ENCODE peak calls at places on chromosomes 2 and 18, in four cellular contexts. N is GM12878, Q is HL-60, J is K562. P is an unnamed sample.

GRCh38 chr2:193584001-193584400 is 1389.3 kb upstream of the TMEFF2 start:
- DNase-seq in N (no peak), Q (no peak), J (no peak), P (no peak)

GRCh38 chr2:230067990-230068657 is 600 bp downstream of the SLC16A14 start:
- DNase-seq in N (no peak), Q (peak; percentile 25), J (no peak), P (peak; percentile 52)

GRCh38 chr2:3642521-3643215 is 15.3 kb upstream of the ALLC start:
- DNase-seq in N (no peak), Q (no peak), J (no peak), P (no peak)

GRCh38 chr2:96354492-96354891 is 18.9 kb downstream of the NCAPH start:
- DNase-seq in N (no peak), Q (no peak), J (no peak), P (no peak)

GRCh38 chr2:201827621-201828020 is 21.3 kb downstream of the CDK15 start:
- DNase-seq in N (no peak), Q (no peak), J (no peak), P (no peak)

GRCh38 chr2:71833855-71834554 is 313.7 kb downstream of the CYP26B1 start:
- DNase-seq in N (no peak), Q (no peak), J (no peak), P (no peak)

GRCh38 chr2:219071189-219071816 is 10.6 kb upstream of the IHH start:
- DNase-seq in N (no peak), Q (no peak), J (no peak), P (no peak)

GRCh38 chr2:220275454-220275853 is 648.0 kb downstream of the SLC4A3 start:
- DNase-seq in N (no peak), Q (no peak), J (no peak), P (no peak)

GRCh38 chr2:176967911-176968451 is 244.6 kb upstream of the HNRNPA3 start:
- DNase-seq in N (peak; percentile 5), Q (no peak), J (no peak), P (peak; percentile 0)

GRCh38 chr2:113716291-113716690 is 40.2 kb downstream of the SLC35F5 start:
- DNase-seq in N (no peak), Q (no peak), J (no peak), P (no peak)

GRCh38 chr2:146852661-146853060 is 992.2 kb upstream of the ACVR2A start:
- DNase-seq in N (no peak), Q (no peak), J (no peak), P (no peak)

GRCh38 chr2:96552284-96553175 is 16.0 kb downstream of the ARID5A start:
- DNase-seq in N (no peak), Q (no peak), J (no peak), P (no peak)

GRCh38 chr2:11564864-11565567 is 31.2 kb downstream of the GREB1 start:
- DNase-seq in N (no peak), Q (no peak), J (no peak), P (no peak)

GRCh38 chr2:151860613-151861146 is 32.5 kb upstream of the ARL5A start:
- DNase-seq in N (no peak), Q (no peak), J (no peak), P (no peak)

GRCh38 chr2:151857650-151858049 is 29.4 kb upstream of the ARL5A start:
- DNase-seq in N (no peak), Q (no peak), J (no peak), P (no peak)

GRCh38 chr2:151862688-151863087 is 34.5 kb upstream of the ARL5A start:
- DNase-seq in N (peak; percentile 96), Q (no peak), J (no peak), P (peak; percentile 42)

GRCh38 chr2:151861171-151861570 is 33.0 kb upstream of the ARL5A start:
- DNase-seq in N (no peak), Q (no peak), J (no peak), P (no peak)

DNA sequence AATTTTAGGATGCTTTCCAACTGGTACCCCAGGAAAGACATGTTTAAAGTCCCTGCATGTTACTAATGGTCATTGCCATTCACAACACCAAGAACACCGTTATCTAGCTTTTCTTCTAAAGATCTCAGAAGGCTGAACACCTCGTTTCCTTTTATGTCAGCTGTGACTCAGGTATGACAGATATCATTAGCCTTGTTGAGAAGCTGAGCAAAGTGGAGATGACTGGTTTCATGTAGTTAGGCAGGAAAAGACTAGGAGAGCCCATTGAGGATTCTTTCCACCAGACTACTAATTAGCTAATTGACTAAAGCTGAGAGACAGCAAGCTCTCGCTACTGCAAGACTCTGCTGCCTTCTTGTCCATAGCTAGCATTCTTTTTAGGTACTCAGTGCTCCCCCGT is 32.0 kb upstream of the ARL5A start:
- DNase-seq in N (no peak), Q (no peak), J (no peak), P (no peak)
- TF ChIP-seq SPI1 in N (no peak), Q (no peak), J (no peak), P (no peak)

GRCh38 chr2:8533923-8534322 is 147.9 kb upstream of the ID2 start:
- DNase-seq in N (no peak), Q (no peak), J (no peak), P (no peak)

GRCh38 chr2:8534386-8534728 is 147.5 kb upstream of the ID2 start:
- DNase-seq in N (no peak), Q (no peak), J (no peak), P (no peak)

GRCh38 chr2:8535821-8536685 is 145.8 kb upstream of the ID2 start:
- DNase-seq in N (no peak), Q (peak; percentile 66), J (peak; percentile 32), P (no peak)

GRCh38 chr2:8535398-8535755 is 146.5 kb upstream of the ID2 start:
- DNase-seq in N (no peak), Q (no peak), J (no peak), P (no peak)

GRCh38 chr2:8534729-8535397 is 147.0 kb upstream of the ID2 start:
- DNase-seq in N (no peak), Q (peak; percentile 82), J (peak; percentile 31), P (no peak)
- TF ChIP-seq SPI1 in N (no peak), Q (peak; percentile 95), J (peak; percentile 21), P (no peak)

GRCh38 chr2:84905181-84906107 is at the start of gene TMSB10:
- DNase-seq in N (no peak), Q (peak; percentile 78), J (peak; percentile 89), P (peak; percentile 81)
- TF ChIP-seq SPI1 in N (no peak), Q (no peak), J (no peak), P (no peak)

GRCh38 chr2:195759877-195760276 is 102.9 kb downstream of the SLC39A10 start:
- DNase-seq in N (no peak), Q (no peak), J (no peak), P (no peak)
- TF ChIP-seq SPI1 in N (no peak), Q (no peak), J (no peak), P (no peak)

GRCh38 chr2:239753537-239753936 is 271.6 kb downstream of the NDUFA10 start:
- DNase-seq in N (no peak), Q (no peak), J (no peak), P (no peak)
- TF ChIP-seq SPI1 in N (no peak), Q (no peak), J (no peak), P (no peak)

GRCh38 chr18:3029215-3029972 is 16.4 kb upstream of the LPIN2 start:
- DNase-seq in N (no peak), Q (no peak), J (peak; percentile 24), P (no peak)
- TF ChIP-seq SPI1 in N (no peak), Q (no peak), J (peak; percentile 54), P (no peak)

GRCh38 chr2:210421916-210422315 is 54.6 kb downstream of the LANCL1 start:
- DNase-seq in N (no peak), Q (no peak), J (no peak), P (no peak)
- TF ChIP-seq SPI1 in N (no peak), Q (no peak), J (no peak), P (no peak)

GRCh38 chr2:141557329-141558098 is 573.3 kb downstream of the LRP1B start:
- DNase-seq in N (no peak), Q (peak; percentile 89), J (no peak), P (no peak)
- TF ChIP-seq SPI1 in N (no peak), Q (peak; percentile 95), J (no peak), P (peak; percentile 56)

GRCh38 chr2:200767111-200767885 is 44.4 kb upstream of the BZW1 start:
- DNase-seq in N (no peak), Q (no peak), J (no peak), P (no peak)

GRCh38 chr2:200765139-200765951 is 46.4 kb upstream of the BZW1 start:
- DNase-seq in N (no peak), Q (no peak), J (no peak), P (no peak)

GRCh38 chr2:200762127-200762526 is 49.6 kb upstream of the BZW1 start:
- DNase-seq in N (no peak), Q (peak; percentile 29), J (no peak), P (no peak)

GRCh38 chr2:200763422-200763821 is 48.3 kb upstream of the BZW1 start:
- DNase-seq in N (no peak), Q (no peak), J (no peak), P (no peak)

GRCh38 chr2:200765995-200766660 is 45.6 kb upstream of the BZW1 start:
- DNase-seq in N (no peak), Q (no peak), J (no peak), P (no peak)
- TF ChIP-seq SPI1 in N (no peak), Q (no peak), J (no peak), P (no peak)